ENCODE peak calls at places on chromosomes 4 and X, in ten cellular contexts. A is COLO829; T is neural crest cell; D is astrocyte of the hippocampus; P is NCI-H1417; U is activated CD4-positive, alpha-beta T cell treated with anti-CD3 and anti-CD28 coated beads, Interleukin-2, amount 10 ng/mL, durations not matched to agents 7 days and 5 days; C is T1000; Y is pons; H is mesenchymal stem cell; G is HS-27A. E is an unnamed sample.

GRCh38 chrX:123976671-123977316 is 15.3 kb downstream of the STAG2 start:
- DNase-seq in A (peak; percentile 23), T (no peak), D (peak; percentile 38), P (no peak), U (no peak), C (no peak), Y (peak; percentile 47), H (peak; percentile 54), G (no peak), E (peak; percentile 42)

GRCh38 chr4:140567722-140568121 is 1.0 kb downstream of the UCP1 start:
- DNase-seq in A (no peak), T (peak; percentile 10), D (peak; percentile 43), P (no peak), U (no peak), C (no peak), Y (no peak), H (peak; percentile 8), G (no peak), E (no peak)

GRCh38 chr4:14924945-14925344 is 77.3 kb upstream of the CPEB2 start:
- DNase-seq in A (no peak), T (no peak), D (no peak), P (no peak), U (peak; percentile 17), C (no peak), Y (no peak), H (no peak), G (no peak), E (no peak)

GRCh38 chr4:78476108-78476704 is 75.4 kb upstream of the ANXA3 start:
- DNase-seq in A (no peak), T (no peak), D (no peak), P (no peak), U (no peak), C (no peak), Y (no peak), H (peak; percentile 14), G (no peak), E (peak; percentile 58)

GRCh38 chr4:46975841-46976551 is 17.4 kb downstream of the GABRA4 start:
- DNase-seq in A (no peak), T (no peak), D (no peak), P (no peak), U (no peak), C (no peak), Y (no peak), H (peak; percentile 50), G (no peak), E (no peak)

GRCh38 chrX:110750526-110751189 is 45.0 kb downstream of the CHRDL1 start:
- DNase-seq in A (no peak), T (no peak), D (peak; percentile 21), P (no peak), U (no peak), C (no peak), Y (no peak), H (no peak), G (no peak), E (no peak)

GRCh38 chr4:38313175-38313574 is 350.8 kb upstream of the KLF3 start:
- DNase-seq in A (no peak), T (no peak), D (no peak), P (peak; percentile 90), U (no peak), C (no peak), Y (no peak), H (no peak), G (no peak), E (no peak)

GRCh38 chr4:1922826-1923225 is 51.6 kb downstream of the NSD2 start:
- DNase-seq in A (no peak), T (no peak), D (no peak), P (no peak), U (no peak), C (no peak), Y (no peak), H (no peak), G (no peak), E (no peak)

GRCh38 chr4:98928131-98928504 is 815 bp downstream of the EIF4E start:
- DNase-seq in A (peak; percentile 70), T (peak; percentile 67), D (peak; percentile 89), P (peak; percentile 56), U (peak; percentile 72), C (peak; percentile 37), Y (peak; percentile 64), H (peak; percentile 91), G (no peak), E (peak; percentile 89)

GRCh38 chrX:1389993-1390285 is 2.0 kb downstream of the SLC25A6 start:
- DNase-seq in A (no peak), T (no peak), D (no peak), P (no peak), U (no peak), C (no peak), Y (no peak), H (no peak), G (no peak), E (no peak)

GRCh38 chr4:127575888-127576287 is 56.9 kb upstream of the INTU start:
- DNase-seq in A (no peak), T (no peak), D (no peak), P (no peak), U (no peak), C (no peak), Y (no peak), H (peak; percentile 1), G (no peak), E (no peak)

GRCh38 chr4:20283039-20283438 is 31.3 kb downstream of the SLIT2 start:
- DNase-seq in A (no peak), T (no peak), D (no peak), P (no peak), U (no peak), C (no peak), Y (no peak), H (no peak), G (no peak), E (no peak)

GRCh38 chr4:15238720-15239119 is 189.1 kb upstream of the C1QTNF7 start:
- DNase-seq in A (peak; percentile 54), T (peak; percentile 23), D (peak; percentile 68), P (no peak), U (peak; percentile 23), C (no peak), Y (peak; percentile 41), H (peak; percentile 75), G (no peak), E (peak; percentile 22)

GRCh38 chrX:23937100-23937499 is 29.3 kb downstream of the CXorf58 start:
- DNase-seq in A (no peak), T (no peak), D (peak; percentile 2), P (no peak), U (no peak), C (no peak), Y (no peak), H (peak; percentile 4), G (no peak), E (no peak)

GRCh38 chr4:20687894-20688293 is 12.4 kb upstream of the PACRGL start:
- DNase-seq in A (no peak), T (no peak), D (peak; percentile 77), P (no peak), U (no peak), C (peak; percentile 34), Y (no peak), H (peak; percentile 80), G (peak; percentile 24), E (no peak)

GRCh38 chr4:141435446-141436225 is 200.7 kb upstream of the IL15 start:
- DNase-seq in A (no peak), T (no peak), D (peak; percentile 13), P (no peak), U (no peak), C (no peak), Y (no peak), H (peak; percentile 29), G (no peak), E (no peak)

GRCh38 chr4:170139764-170140163 is 50.0 kb upstream of the AADAT start:
- DNase-seq in A (no peak), T (no peak), D (no peak), P (no peak), U (no peak), C (no peak), Y (no peak), H (peak; percentile 5), G (peak; percentile 23), E (no peak)

GRCh38 chrX:40298569-40298968 is 200.8 kb upstream of the BCOR start:
- DNase-seq in A (no peak), T (no peak), D (no peak), P (no peak), U (no peak), C (no peak), Y (no peak), H (peak; percentile 39), G (no peak), E (no peak)

GRCh38 chrX:15165832-15166231 is 104.1 kb downstream of the ASB9 start:
- DNase-seq in A (no peak), T (no peak), D (no peak), P (no peak), U (no peak), C (no peak), Y (no peak), H (no peak), G (no peak), E (no peak)

GRCh38 chrX:123665197-123665596 is 67.7 kb downstream of the THOC2 start:
- DNase-seq in A (no peak), T (no peak), D (peak; percentile 17), P (no peak), U (no peak), C (no peak), Y (no peak), H (peak; percentile 9), G (no peak), E (no peak)

GRCh38 chr4:95507147-95507546 is 41.6 kb downstream of the UNC5C start:
- DNase-seq in A (no peak), T (no peak), D (peak; percentile 24), P (no peak), U (no peak), C (no peak), Y (no peak), H (peak; percentile 78), G (no peak), E (no peak)

GRCh38 chr4:184251680-184252000 is 34.0 kb upstream of the ENPP6 start:
- DNase-seq in A (no peak), T (no peak), D (no peak), P (no peak), U (no peak), C (no peak), Y (no peak), H (no peak), G (no peak), E (no peak)

GRCh38 chr4:2248821-2249261 is 6.9 kb upstream of the HAUS3 start:
- DNase-seq in A (no peak), T (no peak), D (no peak), P (no peak), U (no peak), C (no peak), Y (no peak), H (no peak), G (no peak), E (no peak)

GRCh38 chr4:101288365-101289145 is 58.8 kb downstream of the PPP3CA start:
- DNase-seq in A (no peak), T (no peak), D (no peak), P (no peak), U (no peak), C (no peak), Y (peak; percentile 71), H (no peak), G (no peak), E (peak; percentile 36)

GRCh38 chrX:150610446-150610845 is 42.0 kb downstream of the MTM1 start:
- DNase-seq in A (no peak), T (no peak), D (no peak), P (no peak), U (no peak), C (no peak), Y (no peak), H (no peak), G (no peak), E (no peak)

GRCh38 chrX:113384628-113385027 is 544.0 kb upstream of the AMOT start:
- DNase-seq in A (peak; percentile 8), T (no peak), D (peak; percentile 88), P (no peak), U (no peak), C (no peak), Y (peak; percentile 10), H (peak; percentile 50), G (peak; percentile 38), E (no peak)

GRCh38 chr4:78951862-78952472 is 12.7 kb upstream of the PAQR3 start:
- DNase-seq in A (peak; percentile 66), T (peak; percentile 44), D (peak; percentile 64), P (peak; percentile 62), U (peak; percentile 52), C (no peak), Y (peak; percentile 77), H (peak; percentile 56), G (no peak), E (peak; percentile 77)

GRCh38 chr4:86554641-86555040 is 39.5 kb upstream of the PTPN13 start:
- DNase-seq in A (no peak), T (no peak), D (no peak), P (no peak), U (no peak), C (no peak), Y (no peak), H (no peak), G (no peak), E (no peak)

E was measured in erythroblast.